ENCODE peak calls at places on chromosomes 7 and 10, in nine cellular contexts. O is NCI-H1417; F is EL; H is activated naive CD4-positive, alpha-beta T cell treated with anti-CD3 and anti-CD28 coated beads for 36 hours; P is uterus; S is B cell; D is kidney glomerular epithelial cell; R is putamen; Y is kidney. T is an unnamed sample.

GRCh38 chr7:40162516-40162915 is 27.7 kb downstream of the SUGCT start:
- DNase-seq in D (no peak), R (no peak), O (no peak), S (no peak), Y (no peak), F (peak; percentile 15), H (no peak), P (no peak), T (no peak)

GRCh38 chr10:15863733-15864132 is 3.4 kb upstream of the MINDY3 start:
- DNase-seq in P (no peak), S (no peak), O (peak; percentile 61), D (no peak), H (no peak), F (no peak), Y (no peak), R (no peak), T (no peak)

GRCh38 chr10:124650820-124651401 is 93.3 kb downstream of the FAM53B start:
- DNase-seq in D (no peak), H (peak; percentile 86), S (no peak), O (no peak), P (no peak), F (no peak), R (no peak), Y (peak; percentile 72), T (no peak)

GRCh38 chr10:6202684-6203330 is at the start of gene PFKFB3:
- DNase-seq in F (peak; percentile 94), S (peak; percentile 89), R (peak; percentile 96), D (peak; percentile 87), Y (peak; percentile 99), H (peak; percentile 94), P (peak; percentile 95), O (peak; percentile 68), T (peak; percentile 99)

GRCh38 chr7:1662101-1662500 is 8.0 kb upstream of the ELFN1 start:
- DNase-seq in O (no peak), H (no peak), R (no peak), F (no peak), D (no peak), Y (peak; percentile 39), S (no peak), P (peak; percentile 3), T (no peak)

GRCh38 chr10:62681211-62681940 is 123.1 kb upstream of the ADO start:
- DNase-seq in P (no peak), O (no peak), R (no peak), Y (no peak), D (no peak), H (peak; percentile 93), F (peak; percentile 4), S (peak; percentile 75), T (no peak)

GRCh38 chr7:82562716-82563404 is 119.3 kb upstream of the CACNA2D1 start:
- DNase-seq in D (peak; percentile 80), P (no peak), H (no peak), O (no peak), Y (no peak), R (no peak), S (no peak), F (peak; percentile 85), T (peak; percentile 43)

GRCh38 chr10:43958964-43959363 is 310.3 kb upstream of the ZNF32 start:
- DNase-seq in P (no peak), O (no peak), H (no peak), D (no peak), S (no peak), Y (no peak), R (no peak), F (no peak), T (no peak)

GRCh38 chr7:4806983-4807625 is 31.7 kb downstream of the AP5Z1 start:
- DNase-seq in H (no peak), R (no peak), O (no peak), P (no peak), D (no peak), F (no peak), Y (no peak), S (no peak), T (no peak)

T was measured in AG08396.